ENCODE peak calls at places on chromosomes 12 and 14, in five cellular contexts. One of them, this sample, is unnamed.

GRCh38 chr14:93655078-93655750 is 133.1 kb downstream of the PRIMA1 start:
- DNase-seq in astrocyte of the spinal cord: peak; percentile 33
- DNase-seq in CD14-positive monocyte: no peak
- DNase-seq in activated T-helper 1 cell treated with anti-CD3 and anti-CD28 coated beads, Interleukin-2, amount 50 U/mL, for 16 hours: no peak
- DNase-seq in AG09309: peak; percentile 8
- DNase-seq in this sample: no peak

GRCh38 chr14:102925646-102926045 is 3.2 kb downstream of the AMN start:
- DNase-seq in astrocyte of the spinal cord: no peak
- DNase-seq in AG09309: no peak
- DNase-seq in CD14-positive monocyte: no peak
- DNase-seq in activated T-helper 1 cell treated with anti-CD3 and anti-CD28 coated beads, Interleukin-2, amount 50 U/mL, for 16 hours: no peak
- DNase-seq in this sample: no peak

GRCh38 chr12:63301311-63301710 is 150.3 kb upstream of the AVPR1A start:
- DNase-seq in AG09309: no peak
- DNase-seq in astrocyte of the spinal cord: peak; percentile 51
- DNase-seq in activated T-helper 1 cell treated with anti-CD3 and anti-CD28 coated beads, Interleukin-2, amount 50 U/mL, for 16 hours: no peak
- DNase-seq in CD14-positive monocyte: no peak
- DNase-seq in this sample: no peak

GRCh38 chr14:100330396-100330931 is 7.3 kb downstream of the SLC25A47 start:
- DNase-seq in AG09309: no peak
- DNase-seq in CD14-positive monocyte: no peak
- DNase-seq in astrocyte of the spinal cord: no peak
- DNase-seq in activated T-helper 1 cell treated with anti-CD3 and anti-CD28 coated beads, Interleukin-2, amount 50 U/mL, for 16 hours: no peak
- DNase-seq in this sample: no peak

GRCh38 chr14:31205681-31206535 is 1.7 kb downstream of the HECTD1 start:
- DNase-seq in astrocyte of the spinal cord: peak; percentile 72
- DNase-seq in AG09309: peak; percentile 43
- DNase-seq in activated T-helper 1 cell treated with anti-CD3 and anti-CD28 coated beads, Interleukin-2, amount 50 U/mL, for 16 hours: no peak
- DNase-seq in CD14-positive monocyte: no peak
- DNase-seq in this sample: no peak

GRCh38 chr12:88185988-88186387 is 43.9 kb downstream of the TMTC3 start:
- DNase-seq in astrocyte of the spinal cord: peak; percentile 66
- DNase-seq in activated T-helper 1 cell treated with anti-CD3 and anti-CD28 coated beads, Interleukin-2, amount 50 U/mL, for 16 hours: no peak
- DNase-seq in AG09309: peak; percentile 34
- DNase-seq in CD14-positive monocyte: no peak
- DNase-seq in this sample: no peak

GRCh38 chr12:56840922-56841321 is 77.8 kb downstream of the HSD17B6 start:
- DNase-seq in astrocyte of the spinal cord: peak; percentile 26
- DNase-seq in CD14-positive monocyte: no peak
- DNase-seq in activated T-helper 1 cell treated with anti-CD3 and anti-CD28 coated beads, Interleukin-2, amount 50 U/mL, for 16 hours: no peak
- DNase-seq in AG09309: no peak
- DNase-seq in this sample: no peak

GRCh38 chr12:97764700-97765099 is 302.1 kb downstream of the RMST start:
- DNase-seq in astrocyte of the spinal cord: no peak
- DNase-seq in AG09309: no peak
- DNase-seq in activated T-helper 1 cell treated with anti-CD3 and anti-CD28 coated beads, Interleukin-2, amount 50 U/mL, for 16 hours: no peak
- DNase-seq in CD14-positive monocyte: no peak
- DNase-seq in this sample: no peak

GRCh38 chr12:80504389-80505153 is 60.5 kb downstream of the PTPRQ start:
- DNase-seq in CD14-positive monocyte: no peak
- DNase-seq in AG09309: no peak
- DNase-seq in activated T-helper 1 cell treated with anti-CD3 and anti-CD28 coated beads, Interleukin-2, amount 50 U/mL, for 16 hours: no peak
- DNase-seq in astrocyte of the spinal cord: no peak
- DNase-seq in this sample: no peak

GRCh38 chr12:96063046-96063445 is 27.7 kb upstream of the LTA4H start:
- DNase-seq in AG09309: no peak
- DNase-seq in astrocyte of the spinal cord: peak; percentile 39
- DNase-seq in activated T-helper 1 cell treated with anti-CD3 and anti-CD28 coated beads, Interleukin-2, amount 50 U/mL, for 16 hours: no peak
- DNase-seq in CD14-positive monocyte: no peak
- DNase-seq in this sample: no peak

GRCh38 chr12:90004319-90005074 is 295.9 kb upstream of the ATP2B1 start:
- DNase-seq in astrocyte of the spinal cord: no peak
- DNase-seq in AG09309: no peak
- DNase-seq in CD14-positive monocyte: no peak
- DNase-seq in activated T-helper 1 cell treated with anti-CD3 and anti-CD28 coated beads, Interleukin-2, amount 50 U/mL, for 16 hours: no peak
- DNase-seq in this sample: no peak

GRCh38 chr14:30607156-30607780 is 14.9 kb upstream of the SCFD1 start:
- DNase-seq in astrocyte of the spinal cord: peak; percentile 58
- DNase-seq in AG09309: no peak
- DNase-seq in activated T-helper 1 cell treated with anti-CD3 and anti-CD28 coated beads, Interleukin-2, amount 50 U/mL, for 16 hours: no peak
- DNase-seq in CD14-positive monocyte: no peak
- DNase-seq in this sample: no peak

GRCh38 chr12:21438643-21439042 is 1.2 kb downstream of the PYROXD1 start:
- DNase-seq in astrocyte of the spinal cord: no peak
- DNase-seq in activated T-helper 1 cell treated with anti-CD3 and anti-CD28 coated beads, Interleukin-2, amount 50 U/mL, for 16 hours: no peak
- DNase-seq in CD14-positive monocyte: no peak
- DNase-seq in AG09309: no peak
- DNase-seq in this sample: no peak

GRCh38 chr14:68291820-68292219 is 472.2 kb downstream of the RAD51B start:
- DNase-seq in astrocyte of the spinal cord: no peak
- DNase-seq in activated T-helper 1 cell treated with anti-CD3 and anti-CD28 coated beads, Interleukin-2, amount 50 U/mL, for 16 hours: no peak
- DNase-seq in AG09309: no peak
- DNase-seq in CD14-positive monocyte: no peak
- DNase-seq in this sample: no peak

GRCh38 chr12:104695453-104696148 is 238.9 kb downstream of the CHST11 start:
- DNase-seq in activated T-helper 1 cell treated with anti-CD3 and anti-CD28 coated beads, Interleukin-2, amount 50 U/mL, for 16 hours: no peak
- DNase-seq in astrocyte of the spinal cord: peak; percentile 98
- DNase-seq in AG09309: peak; percentile 63
- DNase-seq in CD14-positive monocyte: peak; percentile 55
- DNase-seq in this sample: no peak

GRCh38 chr14:100531152-100531551 is 56.1 kb downstream of the BEGAIN start:
- DNase-seq in AG09309: no peak
- DNase-seq in astrocyte of the spinal cord: no peak
- DNase-seq in CD14-positive monocyte: no peak
- DNase-seq in activated T-helper 1 cell treated with anti-CD3 and anti-CD28 coated beads, Interleukin-2, amount 50 U/mL, for 16 hours: no peak
- DNase-seq in this sample: no peak

GRCh38 chr14:76456200-76456599 is 80.3 kb downstream of the ESRRB start:
- DNase-seq in CD14-positive monocyte: no peak
- DNase-seq in AG09309: no peak
- DNase-seq in activated T-helper 1 cell treated with anti-CD3 and anti-CD28 coated beads, Interleukin-2, amount 50 U/mL, for 16 hours: no peak
- DNase-seq in astrocyte of the spinal cord: no peak
- DNase-seq in this sample: peak; percentile 31

GRCh38 chr12:78179346-78179745 is 348.7 kb downstream of the NAV3 start:
- DNase-seq in CD14-positive monocyte: no peak
- DNase-seq in activated T-helper 1 cell treated with anti-CD3 and anti-CD28 coated beads, Interleukin-2, amount 50 U/mL, for 16 hours: no peak
- DNase-seq in AG09309: no peak
- DNase-seq in astrocyte of the spinal cord: no peak
- DNase-seq in this sample: no peak

GRCh38 chr14:72387727-72388126 is 455.5 kb downstream of the RGS6 start:
- DNase-seq in activated T-helper 1 cell treated with anti-CD3 and anti-CD28 coated beads, Interleukin-2, amount 50 U/mL, for 16 hours: no peak
- DNase-seq in CD14-positive monocyte: no peak
- DNase-seq in astrocyte of the spinal cord: no peak
- DNase-seq in AG09309: no peak
- DNase-seq in this sample: no peak

GRCh38 chr14:33352821-33353220 is 414.1 kb downstream of the NPAS3 start:
- DNase-seq in astrocyte of the spinal cord: peak; percentile 33
- DNase-seq in AG09309: no peak
- DNase-seq in activated T-helper 1 cell treated with anti-CD3 and anti-CD28 coated beads, Interleukin-2, amount 50 U/mL, for 16 hours: no peak
- DNase-seq in CD14-positive monocyte: no peak
- DNase-seq in this sample: no peak

GRCh38 chr12:53524476-53524875 is 17.2 kb upstream of the NPFF start:
- DNase-seq in CD14-positive monocyte: no peak
- DNase-seq in activated T-helper 1 cell treated with anti-CD3 and anti-CD28 coated beads, Interleukin-2, amount 50 U/mL, for 16 hours: no peak
- DNase-seq in AG09309: no peak
- DNase-seq in astrocyte of the spinal cord: no peak
- DNase-seq in this sample: no peak

GRCh38 chr14:94005324-94005723 is 8.2 kb downstream of the CCDC197 start:
- DNase-seq in astrocyte of the spinal cord: no peak
- DNase-seq in activated T-helper 1 cell treated with anti-CD3 and anti-CD28 coated beads, Interleukin-2, amount 50 U/mL, for 16 hours: no peak
- DNase-seq in AG09309: no peak
- DNase-seq in CD14-positive monocyte: no peak
- DNase-seq in this sample: no peak

GRCh38 chr12:100472325-100472724 is 1.3 kb upstream of the NR1H4 start:
- DNase-seq in AG09309: no peak
- DNase-seq in astrocyte of the spinal cord: no peak
- DNase-seq in CD14-positive monocyte: no peak
- DNase-seq in activated T-helper 1 cell treated with anti-CD3 and anti-CD28 coated beads, Interleukin-2, amount 50 U/mL, for 16 hours: no peak
- DNase-seq in this sample: no peak

GRCh38 chr14:104821971-104822608 is 21.2 kb downstream of the ZBTB42 start:
- DNase-seq in AG09309: no peak
- DNase-seq in astrocyte of the spinal cord: no peak
- DNase-seq in activated T-helper 1 cell treated with anti-CD3 and anti-CD28 coated beads, Interleukin-2, amount 50 U/mL, for 16 hours: no peak
- DNase-seq in CD14-positive monocyte: no peak
- DNase-seq in this sample: peak; percentile 21

This sample was measured in heart left ventricle.